ENCODE peak calls at places on chromosomes 7 and 10, in six cellular contexts. One of them, this sample, is unnamed.

GRCh38 chr10:111578076-111578475 is 501.2 kb downstream of the ADRA2A start:
- DNase-seq in heart left ventricle: no peak
- DNase-seq in cardiac muscle cell: no peak
- DNase-seq in K562: no peak
- DNase-seq in Calu3: no peak
- DNase-seq in WTC11: no peak
- DNase-seq in this sample: no peak

GRCh38 chr7:99375070-99375807 is 709 bp downstream of the ARPC1B start:
- DNase-seq in heart left ventricle: peak; percentile 85
- DNase-seq in cardiac muscle cell: peak; percentile 53
- DNase-seq in K562: peak; percentile 81
- DNase-seq in Calu3: peak; percentile 74
- DNase-seq in WTC11: peak; percentile 60
- DNase-seq in this sample: peak; percentile 58

GRCh38 chr10:13567030-13567429 is 19.7 kb upstream of the PRPF18 start:
- DNase-seq in heart left ventricle: no peak
- DNase-seq in cardiac muscle cell: no peak
- DNase-seq in K562: no peak
- DNase-seq in Calu3: no peak
- DNase-seq in WTC11: no peak
- DNase-seq in this sample: no peak

GRCh38 chr7:144787127-144787526 is 48.7 kb downstream of the TPK1 start:
- DNase-seq in heart left ventricle: no peak
- DNase-seq in cardiac muscle cell: peak; percentile 23
- DNase-seq in K562: no peak
- DNase-seq in Calu3: no peak
- DNase-seq in WTC11: no peak
- DNase-seq in this sample: peak; percentile 5

GRCh38 chr10:118955531-118956252 is 73.8 kb upstream of the NANOS1 start:
- DNase-seq in heart left ventricle: no peak
- DNase-seq in cardiac muscle cell: no peak
- DNase-seq in K562: no peak
- DNase-seq in Calu3: no peak
- DNase-seq in WTC11: no peak
- DNase-seq in this sample: no peak

GRCh38 chr10:102434251-102434913 is 2.0 kb upstream of the CUEDC2 start:
- DNase-seq in heart left ventricle: no peak
- DNase-seq in cardiac muscle cell: no peak
- DNase-seq in K562: no peak
- DNase-seq in Calu3: no peak
- DNase-seq in WTC11: no peak
- DNase-seq in this sample: no peak

GRCh38 chr10:25294032-25294926 is 119.5 kb downstream of the GPR158 start:
- DNase-seq in heart left ventricle: no peak
- DNase-seq in cardiac muscle cell: no peak
- DNase-seq in K562: no peak
- DNase-seq in Calu3: peak; percentile 3
- DNase-seq in WTC11: no peak
- DNase-seq in this sample: no peak

GRCh38 chr10:13717571-13717935 is 130.8 kb downstream of the PRPF18 start:
- DNase-seq in heart left ventricle: no peak
- DNase-seq in cardiac muscle cell: no peak
- DNase-seq in K562: no peak
- DNase-seq in Calu3: no peak
- DNase-seq in WTC11: no peak
- DNase-seq in this sample: no peak

GRCh38 chr7:69677054-69677847 is 79.0 kb downstream of the AUTS2 start:
- DNase-seq in heart left ventricle: no peak
- DNase-seq in cardiac muscle cell: no peak
- DNase-seq in K562: no peak
- DNase-seq in Calu3: no peak
- DNase-seq in WTC11: no peak
- DNase-seq in this sample: no peak

GRCh38 chr10:117226813-117227451 is 14.0 kb upstream of the SLC18A2 start:
- DNase-seq in heart left ventricle: no peak
- DNase-seq in cardiac muscle cell: peak; percentile 70
- DNase-seq in K562: peak; percentile 59
- DNase-seq in Calu3: peak; percentile 28
- DNase-seq in WTC11: peak; percentile 68
- DNase-seq in this sample: peak; percentile 55

GRCh38 chr7:99784007-99784406 is at the start of gene CYP3A4:
- DNase-seq in heart left ventricle: no peak
- DNase-seq in cardiac muscle cell: no peak
- DNase-seq in K562: no peak
- DNase-seq in Calu3: no peak
- DNase-seq in WTC11: no peak
- DNase-seq in this sample: no peak

GRCh38 chr7:124603066-124603465 is 162.5 kb downstream of the GPR37 start:
- DNase-seq in heart left ventricle: no peak
- DNase-seq in cardiac muscle cell: no peak
- DNase-seq in K562: no peak
- DNase-seq in Calu3: no peak
- DNase-seq in WTC11: no peak
- DNase-seq in this sample: no peak

GRCh38 chr10:118394557-118395194 is 52.6 kb upstream of the FAM204A start:
- DNase-seq in heart left ventricle: no peak
- DNase-seq in cardiac muscle cell: no peak
- DNase-seq in K562: no peak
- DNase-seq in Calu3: no peak
- DNase-seq in WTC11: no peak
- DNase-seq in this sample: no peak

GRCh38 chr7:69847921-69848612 is 249.8 kb downstream of the AUTS2 start:
- DNase-seq in heart left ventricle: no peak
- DNase-seq in cardiac muscle cell: no peak
- DNase-seq in K562: no peak
- DNase-seq in Calu3: no peak
- DNase-seq in WTC11: no peak
- DNase-seq in this sample: no peak

GRCh38 chr10:119398996-119399395 is 143.5 kb downstream of the RGS10 start:
- DNase-seq in heart left ventricle: no peak
- DNase-seq in cardiac muscle cell: no peak
- DNase-seq in K562: no peak
- DNase-seq in Calu3: no peak
- DNase-seq in WTC11: no peak
- DNase-seq in this sample: no peak

GRCh38 chr10:31677198-31678138 is 251.2 kb downstream of the ARHGAP12 start:
- DNase-seq in heart left ventricle: no peak
- DNase-seq in cardiac muscle cell: no peak
- DNase-seq in K562: no peak
- DNase-seq in Calu3: no peak
- DNase-seq in WTC11: peak; percentile 70
- DNase-seq in this sample: no peak

GRCh38 chr10:37872955-37873354 is 15.5 kb upstream of the ZNF248 start:
- DNase-seq in heart left ventricle: no peak
- DNase-seq in cardiac muscle cell: no peak
- DNase-seq in K562: no peak
- DNase-seq in Calu3: no peak
- DNase-seq in WTC11: no peak
- DNase-seq in this sample: no peak

GRCh38 chr7:137545059-137545730 is 201.7 kb upstream of the PTN start:
- DNase-seq in heart left ventricle: no peak
- DNase-seq in cardiac muscle cell: no peak
- DNase-seq in K562: no peak
- DNase-seq in Calu3: no peak
- DNase-seq in WTC11: no peak
- DNase-seq in this sample: no peak

GRCh38 chr7:157033483-157034473 is 23.3 kb upstream of the MNX1 start:
- DNase-seq in heart left ventricle: no peak
- DNase-seq in cardiac muscle cell: no peak
- DNase-seq in K562: no peak
- DNase-seq in Calu3: no peak
- DNase-seq in WTC11: no peak
- DNase-seq in this sample: no peak

GRCh38 chr10:50422259-50422658 is 170.9 kb upstream of the ASAH2 start:
- DNase-seq in heart left ventricle: no peak
- DNase-seq in cardiac muscle cell: no peak
- DNase-seq in K562: no peak
- DNase-seq in Calu3: no peak
- DNase-seq in WTC11: no peak
- DNase-seq in this sample: no peak

GRCh38 chr7:79149831-79150230 is 303.6 kb downstream of the MAGI2 start:
- DNase-seq in heart left ventricle: no peak
- DNase-seq in cardiac muscle cell: no peak
- DNase-seq in K562: no peak
- DNase-seq in Calu3: no peak
- DNase-seq in WTC11: no peak
- DNase-seq in this sample: no peak

GRCh38 chr7:143013473-143013872 is 13.5 kb downstream of the OR9A2 start:
- DNase-seq in heart left ventricle: no peak
- DNase-seq in cardiac muscle cell: no peak
- DNase-seq in K562: no peak
- DNase-seq in Calu3: no peak
- DNase-seq in WTC11: no peak
- DNase-seq in this sample: no peak

GRCh38 chr7:117834983-117835664 is 38.1 kb downstream of the CTTNBP2 start:
- DNase-seq in heart left ventricle: no peak
- DNase-seq in cardiac muscle cell: no peak
- DNase-seq in K562: no peak
- DNase-seq in Calu3: no peak
- DNase-seq in WTC11: peak; percentile 22
- DNase-seq in this sample: no peak

GRCh38 chr7:85554294-85554877 is 367.5 kb upstream of the SEMA3D start:
- DNase-seq in heart left ventricle: no peak
- DNase-seq in cardiac muscle cell: peak; percentile 70
- DNase-seq in K562: peak; percentile 34
- DNase-seq in Calu3: peak; percentile 34
- DNase-seq in WTC11: no peak
- DNase-seq in this sample: peak; percentile 26

GRCh38 chr10:52566471-52567246 is 205.9 kb downstream of the MBL2 start:
- DNase-seq in heart left ventricle: no peak
- DNase-seq in cardiac muscle cell: peak; percentile 27
- DNase-seq in K562: no peak
- DNase-seq in Calu3: peak; percentile 45
- DNase-seq in WTC11: no peak
- DNase-seq in this sample: peak; percentile 13

GRCh38 chr10:45418859-45419672 is 45.0 kb downstream of the ALOX5 start:
- DNase-seq in heart left ventricle: peak; percentile 87
- DNase-seq in cardiac muscle cell: peak; percentile 69
- DNase-seq in K562: peak; percentile 8
- DNase-seq in Calu3: peak; percentile 30
- DNase-seq in WTC11: peak; percentile 71
- DNase-seq in this sample: peak; percentile 68

GRCh38 chr10:30151581-30152389 is 92.4 kb upstream of the JCAD start:
- DNase-seq in heart left ventricle: peak; percentile 58
- DNase-seq in cardiac muscle cell: no peak
- DNase-seq in K562: peak; percentile 63
- DNase-seq in Calu3: peak; percentile 24
- DNase-seq in WTC11: no peak
- DNase-seq in this sample: no peak

GRCh38 chr10:78986419-78986818 is 82.3 kb upstream of the ZMIZ1 start:
- DNase-seq in heart left ventricle: no peak
- DNase-seq in cardiac muscle cell: no peak
- DNase-seq in K562: no peak
- DNase-seq in Calu3: no peak
- DNase-seq in WTC11: no peak
- DNase-seq in this sample: no peak

DNA sequence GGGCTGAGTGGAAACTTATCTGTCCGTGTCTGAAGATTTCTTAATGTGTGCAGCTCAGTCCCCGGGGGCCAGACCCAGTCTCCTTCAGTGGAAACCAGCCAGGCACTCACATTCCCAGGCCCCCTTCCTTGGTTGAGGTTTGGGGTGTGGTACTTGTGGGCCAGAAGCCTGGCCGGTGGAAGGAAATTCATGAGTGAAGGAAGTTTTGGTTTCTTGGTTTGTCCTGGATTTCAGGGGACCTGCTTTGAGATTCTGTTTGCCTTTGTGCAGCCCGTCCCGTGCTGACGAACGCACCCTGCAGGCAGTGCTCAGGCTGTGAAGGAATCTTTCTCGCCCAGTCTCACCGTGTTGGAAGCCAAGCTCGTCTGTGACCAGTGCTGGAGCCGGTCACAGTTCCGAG is 2.9 kb downstream of the INPP5A start:
- DNase-seq in heart left ventricle: peak; percentile 45
- DNase-seq in cardiac muscle cell: no peak
- DNase-seq in K562: no peak
- DNase-seq in Calu3: no peak
- DNase-seq in WTC11: peak; percentile 23
- DNase-seq in this sample: no peak
- TF ChIP-seq CTCF in heart left ventricle: no peak
- TF ChIP-seq CTCF in cardiac muscle cell: peak; percentile 44
- TF ChIP-seq CTCF in K562: no peak
- TF ChIP-seq CTCF in Calu3: no peak
- TF ChIP-seq CTCF in WTC11: no peak
- TF ChIP-seq CTCF in this sample: no peak

GRCh38 chr10:124644771-124645170 is 99.4 kb downstream of the FAM53B start:
- DNase-seq in heart left ventricle: no peak
- DNase-seq in cardiac muscle cell: no peak
- DNase-seq in K562: no peak
- DNase-seq in Calu3: no peak
- DNase-seq in WTC11: peak; percentile 47
- DNase-seq in this sample: no peak
- TF ChIP-seq CTCF in heart left ventricle: no peak
- TF ChIP-seq CTCF in cardiac muscle cell: no peak
- TF ChIP-seq CTCF in K562: no peak
- TF ChIP-seq CTCF in Calu3: no peak
- TF ChIP-seq CTCF in WTC11: no peak
- TF ChIP-seq CTCF in this sample: no peak

DNA sequence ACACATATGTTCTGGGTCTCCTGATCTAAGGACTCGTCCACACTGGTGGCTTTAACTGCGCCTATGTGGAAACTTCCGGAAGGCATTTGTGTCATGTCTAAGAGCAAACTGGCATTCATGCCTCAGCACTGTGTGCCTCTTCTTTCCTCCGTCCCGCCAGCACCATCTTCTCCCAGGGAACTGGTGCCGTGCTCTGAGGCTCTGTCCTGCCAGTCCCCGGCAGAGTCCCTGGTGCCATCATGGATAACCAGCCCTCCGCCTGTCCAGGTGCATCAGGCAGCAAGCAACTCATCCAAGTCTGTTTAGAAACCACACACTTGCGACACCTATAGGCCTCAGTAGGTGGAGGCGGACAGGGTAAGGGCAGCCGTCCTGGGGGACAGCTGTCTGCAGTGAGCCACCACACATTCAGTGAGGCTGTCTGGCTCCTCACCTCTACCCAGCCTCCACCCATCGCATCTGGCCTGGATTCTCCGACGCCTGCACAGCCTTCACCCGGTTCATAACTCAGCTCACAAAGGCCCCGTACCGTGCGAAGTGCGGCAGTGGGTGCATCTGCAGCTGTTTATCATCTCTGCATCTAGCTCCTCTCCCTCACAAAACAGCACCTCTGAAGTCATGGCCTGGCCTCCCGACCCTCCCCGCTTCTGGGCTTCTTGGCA is 162.7 kb downstream of the DIP2C start:
- DNase-seq in heart left ventricle: no peak
- DNase-seq in cardiac muscle cell: no peak
- DNase-seq in K562: peak; percentile 19
- DNase-seq in Calu3: no peak
- DNase-seq in WTC11: peak; percentile 46
- DNase-seq in this sample: no peak
- TF ChIP-seq CTCF in heart left ventricle: no peak
- TF ChIP-seq CTCF in cardiac muscle cell: no peak
- TF ChIP-seq CTCF in K562: peak; percentile 58
- TF ChIP-seq CTCF in Calu3: no peak
- TF ChIP-seq CTCF in WTC11: no peak
- TF ChIP-seq CTCF in this sample: no peak

GRCh38 chr7:135362871-135363270 is 129.2 kb downstream of the STRA8 start:
- DNase-seq in heart left ventricle: no peak
- DNase-seq in cardiac muscle cell: no peak
- DNase-seq in K562: peak; percentile 32
- DNase-seq in Calu3: no peak
- DNase-seq in WTC11: peak; percentile 52
- DNase-seq in this sample: no peak
- TF ChIP-seq CTCF in heart left ventricle: no peak
- TF ChIP-seq CTCF in cardiac muscle cell: peak; percentile 16
- TF ChIP-seq CTCF in K562: peak; percentile 53
- TF ChIP-seq CTCF in Calu3: no peak
- TF ChIP-seq CTCF in WTC11: peak; percentile 40
- TF ChIP-seq CTCF in this sample: peak; percentile 54

GRCh38 chr10:74234569-74234968 is 83.5 kb downstream of the ADK start:
- DNase-seq in heart left ventricle: no peak
- DNase-seq in cardiac muscle cell: no peak
- DNase-seq in K562: no peak
- DNase-seq in Calu3: no peak
- DNase-seq in WTC11: no peak
- DNase-seq in this sample: no peak
- TF ChIP-seq CTCF in heart left ventricle: no peak
- TF ChIP-seq CTCF in cardiac muscle cell: peak; percentile 50
- TF ChIP-seq CTCF in K562: no peak
- TF ChIP-seq CTCF in Calu3: no peak
- TF ChIP-seq CTCF in WTC11: no peak
- TF ChIP-seq CTCF in this sample: peak; percentile 11